ENCODE peak calls at places on chromosomes 4 and X, in five cellular contexts. One of them, this sample, is unnamed.

GRCh38 chr4:158997660-158998349 is 105.1 kb upstream of the RAPGEF2 start:
- DNase-seq in coronary artery: no peak
- DNase-seq in GM23248: no peak
- DNase-seq in CD4-positive, CD25-positive, alpha-beta regulatory T cell: no peak
- DNase-seq in fibroblast of lung: no peak
- DNase-seq in this sample: no peak

GRCh38 chrX:133265331-133265730 is 47.2 kb upstream of the TFDP3 start:
- DNase-seq in coronary artery: no peak
- DNase-seq in GM23248: no peak
- DNase-seq in CD4-positive, CD25-positive, alpha-beta regulatory T cell: no peak
- DNase-seq in fibroblast of lung: no peak
- DNase-seq in this sample: no peak

GRCh38 chr4:163858515-163858914 is 364.0 kb downstream of the TMA16 start:
- DNase-seq in coronary artery: no peak
- DNase-seq in GM23248: no peak
- DNase-seq in CD4-positive, CD25-positive, alpha-beta regulatory T cell: no peak
- DNase-seq in fibroblast of lung: no peak
- DNase-seq in this sample: no peak

GRCh38 chrX:53279296-53280237 is 1.8 kb downstream of the IQSEC2 start:
- DNase-seq in coronary artery: no peak
- DNase-seq in GM23248: no peak
- DNase-seq in CD4-positive, CD25-positive, alpha-beta regulatory T cell: no peak
- DNase-seq in fibroblast of lung: no peak
- DNase-seq in this sample: no peak

GRCh38 chr4:8643986-8644385 is 51.4 kb downstream of the CPZ start:
- DNase-seq in coronary artery: peak; percentile 40
- DNase-seq in GM23248: no peak
- DNase-seq in CD4-positive, CD25-positive, alpha-beta regulatory T cell: no peak
- DNase-seq in fibroblast of lung: no peak
- DNase-seq in this sample: no peak

GRCh38 chrX:40316502-40316901 is 218.7 kb upstream of the BCOR start:
- DNase-seq in coronary artery: no peak
- DNase-seq in GM23248: no peak
- DNase-seq in CD4-positive, CD25-positive, alpha-beta regulatory T cell: no peak
- DNase-seq in fibroblast of lung: no peak
- DNase-seq in this sample: no peak

GRCh38 chrX:69083361-69083760 is 81.9 kb downstream of the PJA1 start:
- DNase-seq in coronary artery: no peak
- DNase-seq in GM23248: no peak
- DNase-seq in CD4-positive, CD25-positive, alpha-beta regulatory T cell: no peak
- DNase-seq in fibroblast of lung: no peak
- DNase-seq in this sample: no peak

GRCh38 chr4:10809905-10810304 is 125.3 kb upstream of the CLNK start:
- DNase-seq in coronary artery: no peak
- DNase-seq in GM23248: no peak
- DNase-seq in CD4-positive, CD25-positive, alpha-beta regulatory T cell: no peak
- DNase-seq in fibroblast of lung: no peak
- DNase-seq in this sample: no peak

GRCh38 chr4:26885912-26886274 is 25.3 kb downstream of the STIM2 start:
- DNase-seq in coronary artery: no peak
- DNase-seq in GM23248: no peak
- DNase-seq in CD4-positive, CD25-positive, alpha-beta regulatory T cell: peak; percentile 22
- DNase-seq in fibroblast of lung: no peak
- DNase-seq in this sample: no peak

GRCh38 chr4:2469192-2469984 is 482 bp downstream of the RNF4 start:
- DNase-seq in coronary artery: no peak
- DNase-seq in GM23248: peak; percentile 63
- DNase-seq in CD4-positive, CD25-positive, alpha-beta regulatory T cell: peak; percentile 67
- DNase-seq in fibroblast of lung: peak; percentile 27
- DNase-seq in this sample: no peak

GRCh38 chrX:118240359-118240758 is 105.5 kb upstream of the WDR44 start:
- DNase-seq in coronary artery: no peak
- DNase-seq in GM23248: no peak
- DNase-seq in CD4-positive, CD25-positive, alpha-beta regulatory T cell: no peak
- DNase-seq in fibroblast of lung: peak; percentile 57
- DNase-seq in this sample: no peak

GRCh38 chr4:25966171-25966570 is 52.2 kb downstream of the SMIM20 start:
- DNase-seq in coronary artery: no peak
- DNase-seq in GM23248: no peak
- DNase-seq in CD4-positive, CD25-positive, alpha-beta regulatory T cell: no peak
- DNase-seq in fibroblast of lung: peak; percentile 54
- DNase-seq in this sample: no peak

GRCh38 chr4:164613761-164614277 is 140.1 kb upstream of the SMIM31 start:
- DNase-seq in coronary artery: no peak
- DNase-seq in GM23248: no peak
- DNase-seq in CD4-positive, CD25-positive, alpha-beta regulatory T cell: no peak
- DNase-seq in fibroblast of lung: peak; percentile 14
- DNase-seq in this sample: no peak

GRCh38 chr4:41644288-41644914 is 104.1 kb downstream of the PHOX2B start:
- DNase-seq in coronary artery: peak; percentile 80
- DNase-seq in GM23248: peak; percentile 55
- DNase-seq in CD4-positive, CD25-positive, alpha-beta regulatory T cell: no peak
- DNase-seq in fibroblast of lung: peak; percentile 66
- DNase-seq in this sample: no peak

GRCh38 chr4:129806986-129807385 is 711.0 kb downstream of the C4orf33 start:
- DNase-seq in coronary artery: no peak
- DNase-seq in GM23248: no peak
- DNase-seq in CD4-positive, CD25-positive, alpha-beta regulatory T cell: no peak
- DNase-seq in fibroblast of lung: no peak
- DNase-seq in this sample: no peak

GRCh38 chr4:7206856-7207567 is 14.7 kb downstream of the SORCS2 start:
- DNase-seq in coronary artery: peak; percentile 86
- DNase-seq in GM23248: peak; percentile 98
- DNase-seq in CD4-positive, CD25-positive, alpha-beta regulatory T cell: no peak
- DNase-seq in fibroblast of lung: peak; percentile 76
- DNase-seq in this sample: no peak

GRCh38 chrX:116436358-116436816 is at the start of gene SLC6A14:
- DNase-seq in coronary artery: no peak
- DNase-seq in GM23248: no peak
- DNase-seq in CD4-positive, CD25-positive, alpha-beta regulatory T cell: no peak
- DNase-seq in fibroblast of lung: no peak
- DNase-seq in this sample: no peak

GRCh38 chrX:153600032-153600373 is 1.1 kb upstream of the CCNQ start:
- DNase-seq in coronary artery: no peak
- DNase-seq in GM23248: peak; percentile 27
- DNase-seq in CD4-positive, CD25-positive, alpha-beta regulatory T cell: no peak
- DNase-seq in fibroblast of lung: no peak
- DNase-seq in this sample: no peak

GRCh38 chr4:8858925-8859210 is 12.8 kb downstream of the HMX1 start:
- DNase-seq in coronary artery: no peak
- DNase-seq in GM23248: no peak
- DNase-seq in CD4-positive, CD25-positive, alpha-beta regulatory T cell: no peak
- DNase-seq in fibroblast of lung: no peak
- DNase-seq in this sample: no peak

GRCh38 chr4:87497586-87497985 is 31.6 kb downstream of the SPARCL1 start:
- DNase-seq in coronary artery: no peak
- DNase-seq in GM23248: no peak
- DNase-seq in CD4-positive, CD25-positive, alpha-beta regulatory T cell: no peak
- DNase-seq in fibroblast of lung: peak; percentile 24
- DNase-seq in this sample: no peak
- H3K27ac ChIP-seq in coronary artery: peak overlapping the region; percentile 32
- H3K27ac ChIP-seq in GM23248: peak overlapping the region; percentile 57
- H3K27ac ChIP-seq in CD4-positive, CD25-positive, alpha-beta regulatory T cell: no peak overlapping the region
- H3K27ac ChIP-seq in fibroblast of lung: peak overlapping the region; percentile 37
- H3K27ac ChIP-seq in this sample: no peak overlapping the region

GRCh38 chr4:85672959-85673358 is 198.0 kb downstream of the ARHGAP24 start:
- DNase-seq in coronary artery: no peak
- DNase-seq in GM23248: no peak
- DNase-seq in CD4-positive, CD25-positive, alpha-beta regulatory T cell: no peak
- DNase-seq in fibroblast of lung: no peak
- DNase-seq in this sample: no peak
- H3K27ac ChIP-seq in coronary artery: no peak overlapping the region
- H3K27ac ChIP-seq in GM23248: no peak overlapping the region
- H3K27ac ChIP-seq in CD4-positive, CD25-positive, alpha-beta regulatory T cell: no peak overlapping the region
- H3K27ac ChIP-seq in fibroblast of lung: no peak overlapping the region
- H3K27ac ChIP-seq in this sample: no peak overlapping the region

GRCh38 chrX:102155806-102156179 is at the start of gene BEX5:
- DNase-seq in coronary artery: peak; percentile 74
- DNase-seq in GM23248: peak; percentile 54
- DNase-seq in CD4-positive, CD25-positive, alpha-beta regulatory T cell: peak; percentile 55
- DNase-seq in fibroblast of lung: no peak
- DNase-seq in this sample: no peak
- H3K27ac ChIP-seq in coronary artery: peak within 1 kb of the TSS; percentile 2
- H3K27ac ChIP-seq in GM23248: no peak within 1 kb of the TSS
- H3K27ac ChIP-seq in CD4-positive, CD25-positive, alpha-beta regulatory T cell: peak within 1 kb of the TSS; percentile 70
- H3K27ac ChIP-seq in fibroblast of lung: no peak within 1 kb of the TSS
- H3K27ac ChIP-seq in this sample: no peak within 1 kb of the TSS

GRCh38 chr4:78661923-78662521 is 110.5 kb downstream of the ANXA3 start:
- DNase-seq in coronary artery: no peak
- DNase-seq in GM23248: peak; percentile 69
- DNase-seq in CD4-positive, CD25-positive, alpha-beta regulatory T cell: no peak
- DNase-seq in fibroblast of lung: peak; percentile 77
- DNase-seq in this sample: no peak
- H3K27ac ChIP-seq in coronary artery: peak overlapping the region; percentile 14
- H3K27ac ChIP-seq in GM23248: peak overlapping the region; percentile 21
- H3K27ac ChIP-seq in CD4-positive, CD25-positive, alpha-beta regulatory T cell: no peak overlapping the region
- H3K27ac ChIP-seq in fibroblast of lung: no peak overlapping the region
- H3K27ac ChIP-seq in this sample: no peak overlapping the region

DNA sequence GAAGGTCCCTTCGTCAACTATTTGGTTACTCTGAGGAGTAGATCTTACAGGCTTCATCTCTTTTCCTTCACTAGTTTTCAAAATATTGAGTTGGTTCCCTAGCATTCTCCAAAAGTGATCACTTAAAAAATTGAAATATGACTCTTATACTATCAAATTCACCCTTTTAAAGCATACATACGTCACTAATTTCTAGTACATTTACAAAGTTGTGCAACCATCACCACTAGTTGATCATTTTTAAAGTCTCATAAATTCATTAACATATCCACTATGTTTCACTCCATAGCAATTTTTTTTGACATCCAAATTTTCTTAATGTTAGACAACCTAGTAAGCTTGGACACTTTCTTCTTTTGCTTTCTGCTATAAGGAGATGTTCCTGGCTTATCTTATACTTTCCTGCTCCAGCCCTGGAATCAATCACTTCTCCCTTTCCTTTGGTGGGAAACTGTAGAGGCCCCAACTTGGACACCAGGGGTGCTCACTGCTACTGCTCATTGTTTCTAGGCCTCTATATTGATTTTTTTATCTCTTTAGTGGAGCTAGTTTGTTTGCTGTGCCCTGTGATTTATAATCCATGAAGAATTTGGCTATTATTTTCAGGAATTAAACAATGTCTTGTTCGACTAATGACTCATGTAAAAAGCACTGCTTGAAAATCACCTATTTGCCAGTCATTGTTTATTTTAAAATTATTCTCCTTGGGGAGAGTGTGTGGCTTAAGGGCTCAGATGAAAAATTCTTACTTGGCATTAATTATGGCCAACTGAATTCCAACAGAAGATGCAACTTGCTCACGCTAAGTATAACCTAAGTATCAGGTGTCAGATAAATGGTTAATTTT is 4.0 kb upstream of the ZFX start:
- DNase-seq in coronary artery: no peak
- DNase-seq in GM23248: peak; percentile 56
- DNase-seq in CD4-positive, CD25-positive, alpha-beta regulatory T cell: no peak
- DNase-seq in fibroblast of lung: peak; percentile 45
- DNase-seq in this sample: no peak
- H3K27ac ChIP-seq in coronary artery: peak overlapping the region; percentile 99
- H3K27ac ChIP-seq in GM23248: peak overlapping the region; percentile 99
- H3K27ac ChIP-seq in CD4-positive, CD25-positive, alpha-beta regulatory T cell: no peak overlapping the region
- H3K27ac ChIP-seq in fibroblast of lung: no peak overlapping the region
- H3K27ac ChIP-seq in this sample: peak overlapping the region; percentile 98